ENCODE peak calls at places on chromosomes 7 and 10, in ten cellular contexts. B is iris pigment epithelial cell; D is Daoy; Y is mucosa of descending colon; Q is coronary artery; V is activated CD4-positive, CD25-positive, alpha-beta regulatory T cell; T is right lobe of liver; F is cardiac septum; P is SJSA1; I is astrocyte of the spinal cord. A is an unnamed sample.

GRCh38 chr7:7868245-7868899 is 100.2 kb upstream of the GLCCI1 start:
- DNase-seq in Y (no peak), V (no peak), P (no peak), D (no peak), F (no peak), T (no peak), Q (no peak), B (no peak), I (no peak), A (peak)

GRCh38 chr7:143038635-143039034 is 11.7 kb upstream of the OR9A2 start:
- DNase-seq in P (no peak), T (no peak), Q (no peak), Y (no peak), F (no peak), V (no peak), B (no peak), I (no peak), D (no peak), A (no peak)

GRCh38 chr7:129677796-129678195 is 66.3 kb downstream of the NRF1 start:
- DNase-seq in F (no peak), Q (no peak), D (no peak), B (no peak), V (no peak), P (no peak), I (no peak), T (no peak), Y (no peak), A (no peak)

GRCh38 chr7:74625446-74625845 is 32.1 kb upstream of the GTF2I start:
- DNase-seq in D (no peak), Q (no peak), F (no peak), I (peak), V (no peak), Y (no peak), B (peak), T (no peak), P (no peak), A (no peak)

GRCh38 chr7:50921114-50921513 is 138.4 kb upstream of the GRB10 start:
- DNase-seq in T (no peak), I (no peak), D (no peak), B (no peak), Y (no peak), Q (no peak), F (no peak), P (no peak), V (no peak), A (no peak)

GRCh38 chr10:124737708-124738107 is 6.5 kb downstream of the FAM53B start:
- DNase-seq in P (no peak), V (no peak), D (no peak), B (no peak), I (no peak), Q (no peak), F (no peak), T (no peak), Y (no peak), A (no peak)

GRCh38 chr7:107924841-107925490 is 34.0 kb downstream of the DLD start:
- DNase-seq in Y (no peak), F (no peak), D (no peak), V (no peak), I (no peak), B (no peak), P (no peak), T (no peak), Q (no peak), A (peak)

GRCh38 chr10:79145517-79146470 is 77.0 kb downstream of the ZMIZ1 start:
- DNase-seq in T (no peak), V (no peak), Y (no peak), I (no peak), D (no peak), P (no peak), F (no peak), Q (no peak), B (no peak), A (no peak)

GRCh38 chr10:119602241-119603095 is 5.7 kb upstream of the TIAL1 start:
- DNase-seq in F (no peak), Q (no peak), P (peak), V (no peak), I (no peak), D (peak), B (peak), Y (no peak), T (no peak), A (peak)

GRCh38 chr7:151585744-151586424 is 66.2 kb upstream of the RHEB start:
- DNase-seq in V (no peak), F (no peak), D (peak), B (peak), Y (no peak), Q (peak), P (no peak), T (no peak), I (no peak), A (no peak)

GRCh38 chr7:83439021-83439420 is 209.9 kb downstream of the SEMA3E start:
- DNase-seq in V (no peak), P (no peak), Y (no peak), B (no peak), D (no peak), I (peak), T (no peak), F (no peak), Q (no peak), A (no peak)

GRCh38 chr10:29081971-29082699 is 206.7 kb upstream of the LYZL1 start:
- DNase-seq in I (no peak), Q (no peak), Y (no peak), V (no peak), F (no peak), T (no peak), B (no peak), D (no peak), P (no peak), A (no peak)